ENCODE peak calls at places on chromosomes 7 and 10, in eight cellular contexts. N is fibroblast of pulmonary artery, K is psoas muscle, O is left ventricle myocardium inferior, W is neural crest cell, I is dorsolateral prefrontal cortex, U is heart right ventricle, L is MM.1S. P is an unnamed sample.

GRCh38 chr7:30168800-30169584 is 34.2 kb downstream of the MTURN start:
- DNase-seq in N (peak), U (no peak), L (no peak), W (no peak), O (no peak), K (no peak), I (no peak), P (no peak)

GRCh38 chr7:30453016-30453415 is 25.6 kb downstream of the NOD1 start:
- DNase-seq in U (no peak), L (no peak), W (no peak), N (no peak), O (no peak), I (no peak), K (no peak), P (no peak)

GRCh38 chr7:127943541-127944521 is 87.4 kb downstream of the LRRC4 start:
- DNase-seq in L (no peak), O (no peak), N (peak), W (peak), I (peak), U (peak), K (no peak), P (no peak)

GRCh38 chr10:13371879-13372470 is 23.9 kb upstream of the SEPHS1 start:
- DNase-seq in O (peak), N (peak), W (peak), U (peak), L (peak), I (peak), K (peak), P (no peak)

GRCh38 chr7:69430502-69431145 is 167.7 kb upstream of the AUTS2 start:
- DNase-seq in W (no peak), I (no peak), U (peak), K (peak), O (peak), L (no peak), N (no peak), P (no peak)

GRCh38 chr7:148274118-148274517 is 316.4 kb upstream of the C7orf33 start:
- DNase-seq in O (no peak), L (no peak), W (no peak), U (no peak), N (no peak), I (no peak), K (no peak), P (no peak)

GRCh38 chr10:86355571-86356038 is 11.0 kb downstream of the GRID1 start:
- DNase-seq in L (no peak), K (no peak), U (peak), I (peak), W (no peak), O (peak), N (no peak), P (no peak)

GRCh38 chr10:119285495-119286267 is 78.3 kb downstream of the GRK5 start:
- DNase-seq in O (no peak), U (no peak), I (no peak), W (no peak), N (no peak), K (no peak), L (no peak), P (no peak)

GRCh38 chr7:32242436-32242835 is 172.2 kb upstream of the PDE1C start:
- DNase-seq in L (no peak), K (no peak), W (no peak), U (no peak), O (no peak), N (no peak), I (no peak), P (no peak)

GRCh38 chr10:19014034-19014433 is 34.6 kb upstream of the MALRD1 start:
- DNase-seq in L (no peak), K (no peak), N (peak), W (no peak), O (no peak), U (no peak), I (no peak), P (no peak)

GRCh38 chr7:20577362-20578069 is 38.0 kb upstream of the ABCB5 start:
- DNase-seq in L (no peak), K (no peak), I (no peak), N (no peak), U (no peak), W (no peak), O (no peak), P (no peak)

GRCh38 chr10:119079572-119080520 is 771 bp downstream of the EIF3A start:
- DNase-seq in W (peak), U (peak), O (peak), I (peak), L (peak), K (peak), N (peak), P (peak)

GRCh38 chr7:101411477-101411954 is 48.8 kb downstream of the COL26A1 start:
- DNase-seq in I (no peak), W (no peak), K (peak), O (no peak), U (no peak), N (no peak), L (no peak), P (no peak)

GRCh38 chr7:151343516-151343915 is 1.9 kb downstream of the NUB1 start:
- DNase-seq in N (no peak), W (no peak), L (no peak), U (no peak), O (no peak), I (no peak), K (no peak), P (no peak)

GRCh38 chr10:102450124-102450373 is 1.3 kb downstream of the C10orf95 start:
- DNase-seq in K (no peak), U (no peak), L (no peak), I (no peak), O (no peak), W (no peak), N (no peak), P (no peak)

GRCh38 chr10:102452672-102453340 is 1.5 kb upstream of the C10orf95 start:
- DNase-seq in N (peak), L (no peak), K (no peak), I (no peak), U (peak), W (no peak), O (no peak), P (peak)

GRCh38 chr10:102449321-102450123 is 1.8 kb downstream of the C10orf95 start:
- DNase-seq in U (peak), L (peak), N (peak), O (peak), I (peak), K (peak), W (no peak), P (peak)

GRCh38 chr10:102451105-102451969 is at the start of gene C10orf95:
- DNase-seq in U (no peak), N (no peak), I (no peak), W (no peak), K (no peak), L (no peak), O (no peak), P (no peak)

GRCh38 chr10:102450374-102451104 is 804 bp downstream of the C10orf95 start:
- DNase-seq in K (peak), L (peak), U (peak), W (peak), N (peak), O (peak), I (peak), P (no peak)
- TF ChIP-seq CTCF in K (no peak), L (no peak), U (no peak), W (no peak), N (no peak), O (no peak), I (no peak), P (peak)

GRCh38 chr10:60444494-60445064 is 54.9 kb upstream of the ANK3 start:
- DNase-seq in K (no peak), I (no peak), O (no peak), U (no peak), W (no peak), L (peak), N (peak), P (no peak)
- TF ChIP-seq CTCF in K (peak), I (peak), O (peak), U (peak), W (peak), L (peak), N (peak), P (peak)

GRCh38 chr7:50229964-50230363 is 74.6 kb upstream of the IKZF1 start:
- DNase-seq in N (peak), L (peak), I (no peak), W (no peak), O (no peak), U (no peak), K (no peak), P (no peak)
- TF ChIP-seq CTCF in N (peak), L (peak), I (no peak), W (peak), O (peak), U (peak), K (no peak), P (no peak)

GRCh38 chr10:95177429-95177828 is 16.6 kb upstream of the ACSM6 start:
- DNase-seq in N (no peak), K (no peak), U (no peak), I (no peak), L (no peak), W (no peak), O (no peak), P (no peak)

GRCh38 chr10:95178266-95178665 is 15.8 kb upstream of the ACSM6 start:
- DNase-seq in N (no peak), U (no peak), O (no peak), I (no peak), L (no peak), W (no peak), K (no peak), P (no peak)

GRCh38 chr10:95172851-95173250 is 21.2 kb upstream of the ACSM6 start:
- DNase-seq in N (no peak), L (no peak), O (no peak), W (no peak), I (no peak), K (no peak), U (no peak), P (no peak)

GRCh38 chr10:95178797-95179196 is 15.2 kb upstream of the ACSM6 start:
- DNase-seq in W (no peak), N (no peak), K (no peak), L (no peak), U (no peak), O (no peak), I (no peak), P (no peak)

DNA sequence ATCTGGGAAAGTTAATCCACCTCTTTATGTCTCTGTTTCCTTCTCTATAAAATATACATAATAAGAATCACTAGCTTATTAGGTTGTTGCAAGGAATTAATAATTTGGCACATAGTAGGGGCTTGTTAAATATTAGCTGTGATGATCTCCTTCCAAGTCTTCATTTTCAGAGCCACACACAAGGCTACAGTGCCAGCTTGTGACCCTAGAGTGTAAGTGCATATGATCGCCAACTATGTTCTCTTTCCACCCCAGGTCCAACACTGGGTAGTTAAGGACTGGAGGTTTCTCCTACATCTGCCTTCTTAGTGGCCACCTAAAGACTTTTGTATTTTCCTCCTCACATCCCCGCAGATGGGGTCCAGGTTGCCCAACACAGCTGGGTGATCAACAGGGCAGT is 17.9 kb upstream of the ACSM6 start:
- DNase-seq in W (no peak), L (no peak), O (no peak), U (no peak), N (no peak), I (no peak), K (no peak), P (no peak)
- TF ChIP-seq CTCF in W (no peak), L (no peak), O (no peak), U (no peak), N (no peak), I (no peak), K (no peak), P (no peak)

GRCh38 chr7:24788075-24788474 is 30.8 kb upstream of the GSDME start:
- DNase-seq in U (no peak), W (no peak), I (no peak), O (no peak), K (no peak), N (no peak), L (no peak), P (no peak)
- TF ChIP-seq CTCF in U (no peak), W (peak), I (no peak), O (peak), K (peak), N (peak), L (peak), P (peak)

GRCh38 chr10:71212249-71213126 is at the start of gene UNC5B:
- DNase-seq in I (peak), N (peak), W (peak), K (peak), O (peak), L (peak), U (peak), P (peak)
- TF ChIP-seq CTCF in I (peak), N (no peak), W (peak), K (peak), O (peak), L (no peak), U (no peak), P (peak)

DNA sequence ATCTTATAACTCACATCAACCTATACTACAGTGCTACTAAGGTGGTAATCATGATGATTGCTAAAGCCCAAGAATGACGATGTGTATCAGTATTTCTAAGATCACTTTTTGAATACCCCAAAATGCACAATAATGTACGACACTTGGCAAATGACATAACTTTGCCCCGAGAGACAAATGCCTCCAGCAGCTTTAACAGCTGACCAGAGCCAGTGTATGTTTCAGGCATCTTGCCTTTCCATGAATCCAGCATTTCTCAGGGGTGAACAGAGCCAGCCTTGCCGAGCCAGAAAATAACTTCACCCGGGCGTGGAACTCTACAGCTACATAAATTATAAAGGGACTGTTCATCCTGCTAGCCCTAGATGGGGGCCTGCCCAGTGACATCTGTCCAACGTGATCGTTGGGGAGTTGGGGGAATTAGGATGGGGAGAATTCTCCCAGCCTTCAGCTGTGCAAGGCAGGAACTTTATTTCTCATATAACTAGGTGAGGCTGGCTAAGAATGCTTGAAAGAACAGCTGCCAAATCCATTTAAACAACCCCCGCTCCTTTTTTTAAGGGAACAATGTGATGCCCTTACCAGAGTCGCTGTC is 1.7 kb downstream of the IGFBP3 start:
- DNase-seq in W (no peak), K (no peak), L (no peak), I (no peak), N (no peak), O (no peak), U (no peak), P (no peak)
- TF ChIP-seq CTCF in W (no peak), K (no peak), L (no peak), I (no peak), N (no peak), O (no peak), U (no peak), P (no peak)

GRCh38 chr7:157508477-157508881 is 171.7 kb downstream of the DNAJB6 start:
- DNase-seq in U (no peak), L (no peak), I (no peak), O (no peak), N (no peak), W (no peak), K (no peak), P (no peak)
- TF ChIP-seq CTCF in U (no peak), L (no peak), I (no peak), O (no peak), N (no peak), W (no peak), K (no peak), P (no peak)

GRCh38 chr10:74047871-74048270 is 50.0 kb downstream of the VCL start:
- DNase-seq in I (no peak), U (no peak), O (no peak), W (no peak), L (no peak), K (no peak), N (peak), P (no peak)
- TF ChIP-seq CTCF in I (no peak), U (no peak), O (no peak), W (no peak), L (no peak), K (no peak), N (no peak), P (no peak)

GRCh38 chr10:90579602-90580242 is 278.1 kb downstream of the HTR7 start:
- DNase-seq in O (no peak), W (no peak), K (no peak), I (no peak), U (no peak), N (peak), L (no peak), P (no peak)
- TF ChIP-seq CTCF in O (no peak), W (no peak), K (no peak), I (no peak), U (no peak), N (peak), L (peak), P (no peak)